ENCODE peak calls at places on chromosome 12, in four cellular contexts. E is lower leg skin; J is stimulated activated CD8-positive, alpha-beta memory T cell treated with anti-CD3 and anti-CD28 coated beads, Interleukin-4, amount 100 ng/mL, for 48 hours; T is naive thymus-derived CD8-positive, alpha-beta T cell. O is an unnamed sample.

GRCh38 chr12:64621257-64621942 is 11.1 kb downstream of the RASSF3 start:
- DNase-seq in E (peak), T (no peak), J (no peak), O (no peak)

GRCh38 chr12:11861155-11861863 is 209.4 kb upstream of the BCL2L14 start:
- DNase-seq in E (no peak), J (no peak), T (no peak), O (no peak)

GRCh38 chr12:93376436-93377251 is 1.1 kb upstream of the NUDT4 start:
- DNase-seq in E (no peak), J (no peak), T (no peak), O (no peak)

GRCh38 chr12:10406725-10407124 is 2.8 kb downstream of the KLRC4 start:
- DNase-seq in J (no peak), T (no peak), E (peak), O (no peak)

GRCh38 chr12:82627799-82628198 is 58.9 kb upstream of the TMTC2 start:
- DNase-seq in T (no peak), J (no peak), E (no peak), O (no peak)

GRCh38 chr12:106753526-106753925 is 21.0 kb upstream of the RIC8B start:
- DNase-seq in J (peak), T (peak), E (no peak), O (no peak)

GRCh38 chr12:1590083-1590979 is 4.0 kb downstream of the FBXL14 start:
- DNase-seq in E (no peak), T (no peak), J (no peak), O (no peak)

GRCh38 chr12:60201891-60202290 is 606.1 kb downstream of the SLC16A7 start:
- DNase-seq in J (no peak), T (no peak), E (no peak), O (no peak)

GRCh38 chr12:1348606-1349005 is 245.8 kb downstream of the FBXL14 start:
- DNase-seq in E (no peak), J (no peak), T (no peak), O (no peak)

GRCh38 chr12:25796523-25797000 is 161.9 kb upstream of the RASSF8 start:
- DNase-seq in T (no peak), J (no peak), E (no peak), O (no peak)

GRCh38 chr12:92036771-92037453 is 108.7 kb downstream of the BTG1 start:
- DNase-seq in T (no peak), E (no peak), J (no peak), O (no peak)

GRCh38 chr12:113889076-113889475 is 77.0 kb downstream of the RBM19 start:
- DNase-seq in E (no peak), T (no peak), J (no peak), O (no peak)

GRCh38 chr12:6943387-6943718 is 263 bp upstream of the RNU7-1 start:
- DNase-seq in E (peak), J (peak), T (peak), O (peak)

GRCh38 chr12:2035421-2036080 is 17.2 kb upstream of the CACNA1C start:
- DNase-seq in J (no peak), T (no peak), E (no peak), O (no peak)

GRCh38 chr12:57430117-57430930 is 519 bp downstream of the R3HDM2 start:
- DNase-seq in T (peak), E (peak), J (peak), O (no peak)

GRCh38 chr12:120713861-120714482 is 3.7 kb downstream of the UNC119B start:
- DNase-seq in E (no peak), J (peak), T (peak), O (peak)

GRCh38 chr12:53736602-53737493 is 9.6 kb upstream of the CALCOCO1 start:
- DNase-seq in E (no peak), T (no peak), J (no peak), O (no peak)

GRCh38 chr12:126784328-126784921 is 1482.5 kb upstream of the TMEM132C start:
- DNase-seq in J (peak), E (no peak), T (no peak), O (peak)

GRCh38 chr12:124660846-124661245 is 93.4 kb upstream of the NCOR2 start:
- DNase-seq in T (no peak), J (no peak), E (no peak), O (no peak)

GRCh38 chr12:52585951-52586350 is 12.3 kb upstream of the KRT74 start:
- DNase-seq in E (peak), J (peak), T (peak), O (no peak)

GRCh38 chr12:118680361-118680963 is 300.9 kb upstream of the SRRM4 start:
- DNase-seq in J (no peak), E (no peak), T (no peak), O (no peak)

GRCh38 chr12:68358532-68359485 is 26.6 kb upstream of the MDM1 start:
- DNase-seq in T (peak), J (peak), E (no peak), O (peak)

GRCh38 chr12:20369164-20370000 is 1.0 kb downstream of the PDE3A start:
- DNase-seq in T (no peak), J (peak), E (peak), O (peak)

GRCh38 chr12:45165284-45165683 is 50.6 kb upstream of the ANO6 start:
- DNase-seq in J (no peak), T (no peak), E (no peak), O (no peak)

GRCh38 chr12:24555730-24556129 is 393.2 kb downstream of the BCAT1 start:
- DNase-seq in T (no peak), J (no peak), E (no peak), O (no peak)

O was measured in amniotic stem cell.